ENCODE peak calls at places on chromosomes 5 and 9, in five cellular contexts. X is mammary epithelial cell, W is GM23248, L is tibial nerve, V is fibroblast of lung. P is an unnamed sample. For H3K4me1, the result is how much of the 10 kb centered on the place peaks cover.

GRCh38 chr5:14414615-14415515 is 166.7 kb upstream of the OTULINL start:
- DNase-seq in V (no peak), W (no peak), X (no peak), L (no peak), P (no peak)

GRCh38 chr5:72438141-72438540 is 69.1 kb downstream of the ZNF366 start:
- DNase-seq in W (peak), X (peak), L (no peak), V (no peak), P (no peak)

GRCh38 chr5:60365001-60365400 is 335.0 kb downstream of the DEPDC1B start:
- DNase-seq in X (no peak), V (no peak), W (no peak), L (no peak), P (no peak)

GRCh38 chr5:179786861-179787260 is 6.9 kb upstream of the LTC4S start:
- DNase-seq in W (no peak), L (no peak), X (no peak), V (no peak), P (no peak)

GRCh38 chr9:89802809-89803355 is 198.1 kb downstream of the GADD45G start:
- DNase-seq in V (peak), X (no peak), L (peak), W (no peak), P (no peak)

GRCh38 chr9:121359358-121360294 is 10.4 kb downstream of the STOM start:
- DNase-seq in X (no peak), L (no peak), W (peak), V (no peak), P (no peak)

GRCh38 chr5:142206801-142207200 is 98.2 kb downstream of the NDFIP1 start:
- DNase-seq in X (no peak), W (peak), L (no peak), V (no peak), P (no peak)

GRCh38 chr9:21491742-21492141 is 9.6 kb upstream of the IFNE start:
- DNase-seq in V (peak), X (no peak), W (no peak), L (no peak), P (no peak)

GRCh38 chr5:177132504-177133118 is 962 bp upstream of the NSD1 start:
- DNase-seq in V (peak), W (peak), X (no peak), L (no peak), P (no peak)

GRCh38 chr5:108266235-108266634 is 115.7 kb downstream of the FBXL17 start:
- DNase-seq in W (peak), L (no peak), V (peak), X (peak), P (no peak)

GRCh38 chr9:12667892-12668291 is 25.3 kb upstream of the TYRP1 start:
- DNase-seq in L (no peak), V (no peak), X (peak), W (no peak), P (no peak)
- H3K4me3 ChIP-seq in L (no peak), V (no peak), X (no peak), W (no peak), P (no peak)

DNA sequence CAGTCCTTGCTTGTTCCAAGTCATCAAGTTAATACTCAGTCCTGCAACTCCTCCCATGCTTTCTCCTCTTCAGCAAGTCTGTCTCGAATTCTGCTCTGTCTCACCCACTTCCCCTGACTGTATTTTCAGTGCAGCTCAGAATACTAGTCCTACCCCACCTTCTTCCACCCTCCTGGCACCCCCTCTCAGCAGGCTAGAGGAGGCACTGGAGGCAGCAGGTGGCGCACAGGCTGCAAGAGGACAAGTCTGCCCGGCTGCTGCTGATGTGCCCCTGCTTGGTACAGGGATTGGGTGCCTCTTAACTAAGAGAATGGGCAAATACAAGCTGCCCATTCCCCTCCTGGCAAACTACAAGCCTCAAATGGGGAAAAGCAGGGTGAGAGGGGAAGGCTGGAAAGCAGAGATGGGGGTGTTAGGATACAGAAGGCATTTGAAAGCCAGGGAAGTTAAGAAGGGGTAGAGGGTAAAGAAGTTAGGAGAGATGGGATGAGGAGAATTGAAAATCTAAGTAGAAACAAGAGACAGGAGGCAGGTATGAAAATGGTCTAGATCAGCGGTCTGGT is 5.0 kb downstream of the TLN1 start:
- DNase-seq in W (peak), L (no peak), V (peak), X (peak), P (no peak)
- H3K4me1 ChIP-seq in W (under half), L (half or more), V (under half), X (under half), P (under half)

GRCh38 chr5:129445379-129445778 is 14.7 kb upstream of the ADAMTS19 start:
- DNase-seq in X (no peak), W (no peak), V (no peak), L (no peak), P (no peak)

GRCh38 chr5:129438322-129438721 is 21.8 kb upstream of the ADAMTS19 start:
- DNase-seq in V (no peak), W (no peak), L (no peak), X (no peak), P (no peak)

DNA sequence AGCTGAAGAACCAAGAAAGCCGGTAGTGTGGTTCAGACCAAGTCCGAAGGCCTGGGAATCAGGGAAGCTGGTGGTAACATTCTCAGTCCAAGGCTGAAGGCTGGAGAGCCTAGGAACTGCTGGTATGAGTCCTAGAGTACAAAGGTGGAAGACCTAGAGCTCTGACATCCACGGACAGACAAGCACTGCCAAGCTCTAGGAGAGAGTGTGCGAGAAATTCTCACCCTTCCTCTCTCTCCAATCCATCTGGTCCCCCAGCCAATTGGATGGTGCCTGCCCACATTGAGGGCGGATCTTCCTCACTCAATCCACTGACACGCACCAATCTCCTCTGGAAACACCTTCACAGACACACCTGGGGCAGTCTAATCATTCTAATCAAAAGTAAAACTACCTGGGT is 19.7 kb upstream of the ADAMTS19 start:
- DNase-seq in L (no peak), V (no peak), W (no peak), X (no peak), P (no peak)
- H3K4me3 ChIP-seq in L (no peak), V (no peak), W (no peak), X (no peak), P (no peak)

GRCh38 chr5:51392689-51393199 is 9.5 kb downstream of the ISL1 start:
- DNase-seq in L (no peak), X (no peak), W (no peak), V (no peak), P (no peak)
- H3K4me1 ChIP-seq in L (under half), X (under half), W (under half), V (under half), P (under half)

GRCh38 chr5:107147584-107147983 is 523.2 kb downstream of the EFNA5 start:
- DNase-seq in W (no peak), X (no peak), L (no peak), V (no peak), P (no peak)
- H3K4me3 ChIP-seq in W (no peak), X (no peak), L (no peak), V (no peak), P (no peak)